ENCODE peak calls at places on chromosomes 13 and 19, in five cellular contexts. W, C, O, Q and I are unnamed samples.

GRCh38 chr13:113220877-113221276 is 11.5 kb downstream of the CUL4A start:
- DNase-seq in O (peak; percentile 64), C (no peak), W (no peak), Q (no peak), I (no peak)

GRCh38 chr13:70994204-70994603 is 872.8 kb downstream of the DACH1 start:
- DNase-seq in W (no peak), O (no peak), Q (no peak), C (no peak), I (no peak)

GRCh38 chr13:30158774-30159445 is 148.4 kb downstream of the KATNAL1 start:
- DNase-seq in C (no peak), Q (no peak), O (no peak), W (peak; percentile 53), I (no peak)

GRCh38 chr13:94263038-94263437 is 216.4 kb downstream of the DCT start:
- DNase-seq in Q (no peak), O (no peak), C (no peak), W (no peak), I (no peak)

GRCh38 chr19:11152318-11153062 is 3.1 kb downstream of the SPC24 start:
- DNase-seq in W (peak; percentile 87), C (no peak), O (no peak), Q (no peak), I (no peak)

GRCh38 chr19:11261431-11261901 is 858 bp downstream of the DOCK6 start:
- DNase-seq in W (no peak), O (peak; percentile 69), Q (no peak), C (no peak), I (peak; percentile 82)

GRCh38 chr19:1000095-1000494 is at the start of gene GRIN3B:
- DNase-seq in O (peak; percentile 95), C (no peak), W (peak; percentile 60), Q (no peak), I (peak; percentile 86)

GRCh38 chr19:41883463-41883820 is 458 bp downstream of the ARHGEF1 start:
- DNase-seq in Q (no peak), C (no peak), O (no peak), W (no peak), I (no peak)

GRCh38 chr13:45850020-45850613 is 1.4 kb downstream of the SIAH3 start:
- DNase-seq in Q (no peak), C (peak; percentile 62), W (no peak), O (peak; percentile 71), I (peak; percentile 61)